ENCODE peak calls at places on chromosomes 13 and 19, in ten cellular contexts. T is cardiac muscle cell, X is ovary, A is neuronal stem cell, D is aorta, R is prostate gland, P is right cardiac atrium, E is sigmoid colon, B is body of pancreas, V is thyroid gland. Q is an unnamed sample.
A peak's percentile ranks its signal among the peaks of the same experiment; 100 is the strongest.

GRCh38 chr19:48632692-48633147 is 4.5 kb downstream of the DBP start:
- DNase-seq in T (no peak), X (no peak), A (no peak), D (no peak), R (no peak), P (peak; percentile 44), E (no peak), B (no peak), V (no peak), Q (no peak)

GRCh38 chr19:53010494-53010893 is 3.2 kb upstream of the ERVV-1 start:
- DNase-seq in T (no peak), X (no peak), A (no peak), D (no peak), R (no peak), P (no peak), E (no peak), B (no peak), V (no peak), Q (no peak)

GRCh38 chr13:110283661-110284516 is 23.1 kb downstream of the COL4A1 start:
- DNase-seq in T (peak; percentile 61), X (no peak), A (no peak), D (no peak), R (no peak), P (no peak), E (peak; percentile 60), B (no peak), V (no peak), Q (no peak)

GRCh38 chr13:51364404-51365008 is 25.0 kb downstream of the SERPINE3 start:
- DNase-seq in T (peak; percentile 45), X (no peak), A (no peak), D (no peak), R (no peak), P (no peak), E (no peak), B (no peak), V (no peak), Q (no peak)

GRCh38 chr19:45782820-45783785 is 813 bp upstream of the DMPK start:
- DNase-seq in T (peak; percentile 56), X (peak; percentile 82), A (no peak), D (peak; percentile 92), R (peak; percentile 65), P (peak; percentile 78), E (peak; percentile 93), B (no peak), V (no peak), Q (no peak)

GRCh38 chr13:36420437-36420891 is 11.8 kb upstream of the CCNA1 start:
- DNase-seq in T (peak; percentile 85), X (peak; percentile 69), A (peak; percentile 73), D (peak; percentile 83), R (peak; percentile 56), P (peak; percentile 61), E (peak; percentile 75), B (peak; percentile 67), V (peak; percentile 69), Q (peak; percentile 88)

GRCh38 chr13:105665284-105665683 is 870.2 kb downstream of the EFNB2 start:
- DNase-seq in T (no peak), X (no peak), A (no peak), D (no peak), R (no peak), P (no peak), E (no peak), B (no peak), V (no peak), Q (no peak)

GRCh38 chr13:111965466-111966214 is 101.3 kb upstream of the SOX1 start:
- DNase-seq in T (no peak), X (no peak), A (no peak), D (no peak), R (no peak), P (no peak), E (peak; percentile 50), B (no peak), V (no peak), Q (no peak)

GRCh38 chr13:79631260-79631659 is 150.3 kb downstream of the NDFIP2 start:
- DNase-seq in T (peak; percentile 79), X (no peak), A (no peak), D (no peak), R (peak; percentile 72), P (no peak), E (no peak), B (no peak), V (peak; percentile 12), Q (no peak)
- H3K4me1 ChIP-seq in T (peaks cover 10% of the 10 kb centered on the region), X (peaks cover 2% of the 10 kb centered on the region), A (no peaks in the 10 kb centered on the region), D (no peaks in the 10 kb centered on the region), R (no peaks in the 10 kb centered on the region), P (no peaks in the 10 kb centered on the region), E (no peaks in the 10 kb centered on the region), B (peaks cover under 1% of the 10 kb centered on the region), V (no peaks in the 10 kb centered on the region), Q (no peaks in the 10 kb centered on the region)

GRCh38 chr13:46605824-46606554 is 53.0 kb downstream of the LRCH1 start:
- DNase-seq in T (no peak), X (no peak), A (no peak), D (no peak), R (no peak), P (no peak), E (no peak), B (no peak), V (no peak), Q (no peak)

GRCh38 chr13:46609726-46610125 is 56.8 kb downstream of the LRCH1 start:
- DNase-seq in T (no peak), X (no peak), A (no peak), D (no peak), R (no peak), P (no peak), E (no peak), B (no peak), V (no peak), Q (no peak)

GRCh38 chr13:46609052-46609451 is 56.1 kb downstream of the LRCH1 start:
- DNase-seq in T (no peak), X (no peak), A (no peak), D (no peak), R (no peak), P (no peak), E (no peak), B (no peak), V (no peak), Q (no peak)

GRCh38 chr13:46606915-46607413 is 54.0 kb downstream of the LRCH1 start:
- DNase-seq in T (no peak), X (no peak), A (no peak), D (no peak), R (no peak), P (no peak), E (no peak), B (no peak), V (no peak), Q (no peak)

DNA sequence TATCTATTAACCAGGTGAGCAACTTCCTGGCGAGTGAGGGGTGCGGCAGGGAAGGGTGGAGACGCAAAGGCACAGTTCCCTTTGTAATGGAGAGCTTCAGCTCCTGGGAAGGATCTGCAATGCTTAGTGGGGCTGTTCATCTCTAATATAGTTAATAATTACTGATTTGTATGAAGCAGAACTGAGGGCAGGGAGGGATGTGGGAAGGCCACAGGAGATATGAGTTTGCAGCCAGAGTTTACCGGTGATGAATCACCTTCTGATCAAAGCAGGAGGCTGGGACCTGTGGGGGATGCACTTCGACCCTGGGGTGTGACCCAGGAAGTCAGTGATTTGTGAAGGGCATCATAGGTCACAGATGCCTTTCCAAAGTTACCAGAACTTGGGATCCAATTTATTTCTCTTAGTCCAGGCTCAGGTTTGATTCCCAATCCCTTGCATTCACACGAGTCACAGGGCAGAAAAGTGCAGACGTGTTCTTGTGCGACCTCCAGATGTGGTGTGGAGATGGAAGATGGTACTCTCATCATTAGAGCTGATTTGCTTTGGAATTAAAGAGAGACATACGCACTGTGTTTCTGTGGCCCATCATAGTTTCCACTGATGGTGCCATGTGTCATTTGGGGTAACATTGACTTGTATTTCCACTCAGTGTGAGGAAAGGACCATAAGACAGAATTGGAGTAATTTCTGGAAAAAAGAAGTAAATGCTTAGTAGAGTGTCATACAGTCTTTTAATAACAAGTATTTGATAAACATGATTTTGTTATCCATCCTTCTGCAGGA is 55.0 kb downstream of the LRCH1 start:
- DNase-seq in T (no peak), X (no peak), A (no peak), D (no peak), R (no peak), P (no peak), E (no peak), B (no peak), V (no peak), Q (no peak)
- H3K4me1 ChIP-seq in T (peaks cover 28% of the 10 kb centered on the region), X (peaks cover 9% of the 10 kb centered on the region), A (no peaks in the 10 kb centered on the region), D (peaks cover 20% of the 10 kb centered on the region), R (peaks cover 5% of the 10 kb centered on the region), P (peaks cover 17% of the 10 kb centered on the region), E (peaks cover 42% of the 10 kb centered on the region), B (peaks cover 38% of the 10 kb centered on the region), V (peaks cover 38% of the 10 kb centered on the region), Q (peaks cover 9% of the 10 kb centered on the region)

DNA sequence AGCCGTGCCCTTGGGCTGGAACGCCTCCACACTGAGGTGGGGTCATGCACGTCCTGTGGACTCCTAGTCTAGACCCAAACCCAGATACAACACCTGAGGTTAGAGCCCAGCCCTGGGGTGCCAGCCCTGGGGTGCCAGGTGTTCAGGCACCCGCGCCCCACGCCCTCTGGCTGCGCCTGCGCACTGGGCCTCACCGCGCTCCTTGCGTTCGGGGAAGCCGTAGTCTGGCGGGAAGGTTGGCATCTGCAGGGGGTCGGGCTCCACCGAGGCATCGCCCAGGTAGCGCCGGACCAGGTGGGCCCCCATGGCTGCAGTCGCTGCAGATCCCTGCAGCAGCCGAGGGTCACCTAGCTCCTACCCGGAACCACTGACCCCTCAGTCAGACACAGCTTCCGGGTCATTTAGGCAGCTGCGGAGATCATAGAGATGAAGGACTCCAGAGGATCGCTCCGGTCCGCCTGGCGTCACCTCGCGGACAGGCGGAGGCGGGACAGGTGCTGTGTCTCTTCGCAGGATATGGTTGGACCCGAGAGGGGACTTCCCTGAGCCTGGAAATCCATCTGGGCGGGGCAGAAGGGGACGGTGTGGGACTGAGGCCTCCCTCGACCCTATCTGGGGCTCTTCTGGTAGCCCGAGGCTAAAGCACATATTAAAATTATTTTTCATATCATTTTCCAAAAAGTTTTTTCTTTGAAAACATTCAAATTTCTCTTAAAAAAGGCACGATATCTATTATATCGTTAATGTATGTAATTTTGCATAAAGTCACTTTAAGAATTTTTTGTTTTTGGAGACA is at the start of gene NDUFB7:
- DNase-seq in T (peak; percentile 96), X (peak; percentile 88), A (peak; percentile 82), D (peak; percentile 95), R (peak; percentile 89), P (peak; percentile 92), E (peak; percentile 96), B (peak; percentile 92), V (peak; percentile 91), Q (peak; percentile 95)
- H3K4me1 ChIP-seq in T (peaks cover 7% of the 10 kb centered on the region), X (peaks cover 10% of the 10 kb centered on the region), A (peaks cover 5% of the 10 kb centered on the region), D (no peaks in the 10 kb centered on the region), R (no peaks in the 10 kb centered on the region), P (peaks cover 7% of the 10 kb centered on the region), E (peaks cover 38% of the 10 kb centered on the region), B (peaks cover 19% of the 10 kb centered on the region), V (peaks cover 16% of the 10 kb centered on the region), Q (no peaks in the 10 kb centered on the region)

GRCh38 chr13:40595693-40596092 is 70.7 kb downstream of the FOXO1 start:
- DNase-seq in T (no peak), X (no peak), A (no peak), D (no peak), R (no peak), P (no peak), E (no peak), B (no peak), V (no peak), Q (no peak)

GRCh38 chr13:40597735-40598365 is 68.6 kb downstream of the FOXO1 start:
- DNase-seq in T (no peak), X (no peak), A (no peak), D (no peak), R (peak; percentile 53), P (no peak), E (no peak), B (peak; percentile 42), V (peak; percentile 67), Q (no peak)

GRCh38 chr13:40598599-40598998 is 67.8 kb downstream of the FOXO1 start:
- DNase-seq in T (no peak), X (no peak), A (no peak), D (no peak), R (peak; percentile 39), P (no peak), E (peak; percentile 86), B (peak; percentile 29), V (no peak), Q (no peak)

GRCh38 chr13:40599146-40599545 is 67.3 kb downstream of the FOXO1 start:
- DNase-seq in T (no peak), X (no peak), A (no peak), D (no peak), R (no peak), P (no peak), E (no peak), B (no peak), V (no peak), Q (no peak)

DNA sequence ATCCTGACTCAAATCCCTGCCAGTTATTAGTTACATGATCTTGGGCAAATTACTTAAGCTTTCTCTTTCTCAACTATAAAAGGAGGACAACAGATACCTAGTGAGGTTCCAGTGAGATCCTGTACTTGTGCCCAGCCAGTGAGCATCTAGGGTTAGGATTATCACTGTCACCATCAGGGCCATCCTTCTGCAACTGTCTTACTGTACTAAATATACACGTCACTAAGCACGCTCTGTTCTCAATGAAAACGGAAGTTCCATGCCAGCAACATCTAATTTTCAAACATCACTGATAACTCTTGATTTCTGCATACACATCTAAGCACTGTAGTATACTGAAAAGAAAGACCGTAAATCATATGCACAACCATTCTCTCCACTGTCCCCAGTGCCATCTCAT is 70.0 kb downstream of the FOXO1 start:
- DNase-seq in T (no peak), X (no peak), A (no peak), D (no peak), R (no peak), P (no peak), E (no peak), B (no peak), V (no peak), Q (no peak)
- H3K4me1 ChIP-seq in T (no peaks in the 10 kb centered on the region), X (peaks cover 23% of the 10 kb centered on the region), A (peaks cover 2% of the 10 kb centered on the region), D (peaks cover 3% of the 10 kb centered on the region), R (no peaks in the 10 kb centered on the region), P (peaks cover 24% of the 10 kb centered on the region), E (peaks cover 61% of the 10 kb centered on the region), B (peaks cover 59% of the 10 kb centered on the region), V (peaks cover 72% of the 10 kb centered on the region), Q (peaks cover 7% of the 10 kb centered on the region)